ENCODE peak calls at places on chromosomes 5 and 9, in seven cellular contexts. Z, D, X, J, S, M and F are unnamed samples.

GRCh38 chr5:174970502-174970901 is 246.1 kb downstream of the MSX2 start:
- DNase-seq in Z (no peak), D (no peak), X (no peak), J (no peak), S (no peak), M (no peak), F (no peak)

GRCh38 chr9:115106001-115106400 is 12.0 kb downstream of the TNC start:
- DNase-seq in Z (no peak), D (peak), X (no peak), J (no peak), S (no peak), M (no peak), F (no peak)

GRCh38 chr5:164772122-164772521 is 1266.7 kb downstream of the MAT2B start:
- DNase-seq in Z (no peak), D (no peak), X (no peak), J (no peak), S (no peak), M (no peak), F (no peak)

GRCh38 chr5:112183103-112183634 is 235.9 kb downstream of the EPB41L4A start:
- DNase-seq in Z (no peak), D (peak), X (no peak), J (no peak), S (peak), M (no peak), F (peak)

GRCh38 chr9:72726951-72727350 is 205.5 kb downstream of the TMC1 start:
- DNase-seq in Z (no peak), D (no peak), X (no peak), J (no peak), S (no peak), M (no peak), F (no peak)

GRCh38 chr9:13688223-13688989 is 408.9 kb upstream of the MPDZ start:
- DNase-seq in Z (no peak), D (no peak), X (no peak), J (no peak), S (peak), M (no peak), F (no peak)

GRCh38 chr5:150654181-150654580 is 6.9 kb upstream of the MYOZ3 start:
- DNase-seq in Z (no peak), D (no peak), X (no peak), J (no peak), S (no peak), M (no peak), F (no peak)

GRCh38 chr5:13860176-13860575 is 84.3 kb downstream of the DNAH5 start:
- DNase-seq in Z (no peak), D (no peak), X (no peak), J (no peak), S (no peak), M (no peak), F (no peak)

GRCh38 chr5:119319401-119319800 is 36.4 kb upstream of the TNFAIP8 start:
- DNase-seq in Z (no peak), D (no peak), X (no peak), J (no peak), S (no peak), M (no peak), F (no peak)

GRCh38 chr5:16108418-16108817 is 71.2 kb downstream of the MARCHF11 start:
- DNase-seq in Z (no peak), D (no peak), X (no peak), J (no peak), S (no peak), M (no peak), F (no peak)

GRCh38 chr9:134275379-134275778 is 50.9 kb upstream of the RXRA start:
- DNase-seq in Z (no peak), D (no peak), X (no peak), J (no peak), S (no peak), M (no peak), F (no peak)

GRCh38 chr5:44294492-44294891 is 94.7 kb downstream of the FGF10 start:
- DNase-seq in Z (no peak), D (no peak), X (no peak), J (peak), S (peak), M (no peak), F (no peak)

GRCh38 chr5:154698681-154699275 is 56.4 kb upstream of the LARP1 start:
- DNase-seq in Z (no peak), D (no peak), X (no peak), J (no peak), S (no peak), M (no peak), F (no peak)

GRCh38 chr9:107248714-107249113 is 34.4 kb upstream of the RAD23B start:
- DNase-seq in Z (no peak), D (no peak), X (no peak), J (no peak), S (no peak), M (no peak), F (no peak)

GRCh38 chr5:170757182-170757601 is 26.3 kb upstream of the GABRP start:
- DNase-seq in Z (no peak), D (peak), X (no peak), J (no peak), S (peak), M (no peak), F (no peak)

GRCh38 chr5:122126711-122127385 is 2.5 kb upstream of the ZNF474 start:
- DNase-seq in Z (no peak), D (no peak), X (no peak), J (no peak), S (peak), M (no peak), F (no peak)

GRCh38 chr5:150434502-150434901 is 15.0 kb downstream of the RPS14 start:
- DNase-seq in Z (no peak), D (no peak), X (no peak), J (no peak), S (peak), M (no peak), F (peak)

GRCh38 chr5:131589510-131590348 is 45.3 kb downstream of the RAPGEF6 start:
- DNase-seq in Z (peak), D (no peak), X (peak), J (no peak), S (peak), M (no peak), F (no peak)

GRCh38 chr9:129330711-129331279 is 152.7 kb upstream of the IER5L start:
- DNase-seq in Z (no peak), D (no peak), X (no peak), J (no peak), S (peak), M (no peak), F (no peak)

GRCh38 chr5:78387468-78388153 is 27.2 kb downstream of the SCAMP1 start:
- DNase-seq in Z (no peak), D (no peak), X (no peak), J (peak), S (no peak), M (no peak), F (no peak)

GRCh38 chr9:108551030-108551964 is 304.5 kb downstream of the ACTL7B start:
- DNase-seq in Z (no peak), D (peak), X (no peak), J (no peak), S (peak), M (no peak), F (peak)

GRCh38 chr5:5017827-5018559 is 122.1 kb upstream of the ADAMTS16 start:
- DNase-seq in Z (no peak), D (no peak), X (no peak), J (no peak), S (no peak), M (no peak), F (no peak)

GRCh38 chr5:92019376-92019990 is 636.4 kb upstream of the ARRDC3 start:
- DNase-seq in Z (no peak), D (no peak), X (no peak), J (no peak), S (peak), M (no peak), F (no peak)

GRCh38 chr9:36880075-36880474 is 154.0 kb downstream of the PAX5 start:
- DNase-seq in Z (no peak), D (no peak), X (no peak), J (no peak), S (no peak), M (no peak), F (no peak)

GRCh38 chr5:179393078-179393477 is 47.8 kb upstream of the ADAMTS2 start:
- DNase-seq in Z (no peak), D (no peak), X (no peak), J (no peak), S (peak), M (no peak), F (no peak)

GRCh38 chr9:116115731-116116353 is 37.7 kb upstream of the PAPPA start:
- DNase-seq in Z (no peak), D (no peak), X (no peak), J (no peak), S (peak), M (no peak), F (no peak)

GRCh38 chr5:178359738-178360137 is 127.1 kb upstream of the PHYKPL start:
- DNase-seq in Z (no peak), D (no peak), X (no peak), J (no peak), S (no peak), M (no peak), F (no peak)

GRCh38 chr5:51734677-51735076 is 351.4 kb downstream of the ISL1 start:
- DNase-seq in Z (no peak), D (no peak), X (no peak), J (no peak), S (no peak), M (no peak), F (no peak)

GRCh38 chr5:127723571-127723970 is 20.4 kb downstream of the CCDC192 start:
- DNase-seq in Z (no peak), D (peak), X (no peak), J (no peak), S (peak), M (no peak), F (no peak)

GRCh38 chr5:132207783-132208182 is 19.9 kb downstream of the P4HA2 start:
- DNase-seq in Z (no peak), D (peak), X (no peak), J (no peak), S (peak), M (no peak), F (no peak)

GRCh38 chr5:35938518-35939227 is at the start of gene CAPSL:
- DNase-seq in Z (peak), D (no peak), X (peak), J (no peak), S (peak), M (no peak), F (no peak)

GRCh38 chr5:135243194-135244191 is 155.5 kb downstream of the MACROH2A1 start:
- DNase-seq in Z (no peak), D (no peak), X (peak), J (no peak), S (no peak), M (no peak), F (no peak)

GRCh38 chr9:87564706-87565335 is 67.2 kb downstream of the DAPK1 start:
- DNase-seq in Z (no peak), D (no peak), X (no peak), J (no peak), S (no peak), M (no peak), F (no peak)

GRCh38 chr5:80159133-80159815 is 96.6 kb downstream of the SERINC5 start:
- DNase-seq in Z (no peak), D (no peak), X (no peak), J (no peak), S (no peak), M (no peak), F (no peak)

GRCh38 chr5:173329370-173330150 is 1.3 kb upstream of the STC2 start:
- DNase-seq in Z (peak), D (peak), X (no peak), J (no peak), S (no peak), M (no peak), F (no peak)